ENCODE peak calls at places on chromosomes 4 and X, in four cellular contexts. One of them, this sample, is unnamed. For H3K36me3 and H3K9me3, the result is how much of the 10 kb centered on the place peaks cover.

GRCh38 chrX:16999275-16999674 is 52.8 kb downstream of the REPS2 start:
- DNase-seq in H1: no peak
- DNase-seq in HepG2: no peak
- DNase-seq in GM12878: no peak
- DNase-seq in this sample: no peak

GRCh38 chrX:131778269-131779218 is 234.7 kb downstream of the OR13H1 start:
- DNase-seq in GM12878: peak
- DNase-seq in HepG2: no peak
- DNase-seq in H1: no peak
- DNase-seq in this sample: no peak

GRCh38 chr4:40350627-40351227 is 15.6 kb downstream of the CHRNA9 start:
- DNase-seq in GM12878: no peak
- DNase-seq in HepG2: no peak
- DNase-seq in H1: no peak
- DNase-seq in this sample: no peak

GRCh38 chrX:96052078-96052477 is 632.6 kb upstream of the DIAPH2 start:
- DNase-seq in GM12878: no peak
- DNase-seq in H1: no peak
- DNase-seq in HepG2: no peak
- DNase-seq in this sample: no peak

GRCh38 chr4:155703486-155704227 is 37.0 kb downstream of the GUCY1A1 start:
- DNase-seq in GM12878: peak
- DNase-seq in H1: no peak
- DNase-seq in HepG2: no peak
- DNase-seq in this sample: no peak

GRCh38 chrX:121755541-121755940 is 708.1 kb downstream of the GLUD2 start:
- DNase-seq in H1: no peak
- DNase-seq in GM12878: no peak
- DNase-seq in HepG2: no peak
- DNase-seq in this sample: no peak

GRCh38 chr4:29553842-29554241 is 1166.3 kb upstream of the PCDH7 start:
- DNase-seq in GM12878: no peak
- DNase-seq in H1: no peak
- DNase-seq in HepG2: no peak
- DNase-seq in this sample: no peak

GRCh38 chr4:180091710-180092109 is 2151.5 kb upstream of the TENM3 start:
- DNase-seq in HepG2: no peak
- DNase-seq in H1: no peak
- DNase-seq in GM12878: no peak
- DNase-seq in this sample: no peak

GRCh38 chr4:76083386-76083785 is 8.9 kb downstream of the ART3 start:
- DNase-seq in GM12878: no peak
- DNase-seq in HepG2: no peak
- DNase-seq in H1: no peak
- DNase-seq in this sample: no peak

GRCh38 chrX:15194136-15194535 is 75.7 kb downstream of the ASB9 start:
- DNase-seq in HepG2: no peak
- DNase-seq in H1: no peak
- DNase-seq in GM12878: no peak
- DNase-seq in this sample: no peak

GRCh38 chr4:93334003-93334402 is 494.6 kb upstream of the ATOH1 start:
- DNase-seq in HepG2: no peak
- DNase-seq in H1: no peak
- DNase-seq in GM12878: peak
- DNase-seq in this sample: no peak

GRCh38 chr4:167084326-167084725 is 150.0 kb downstream of the SPOCK3 start:
- DNase-seq in GM12878: no peak
- DNase-seq in H1: no peak
- DNase-seq in HepG2: no peak
- DNase-seq in this sample: no peak

GRCh38 chr4:76926841-76927240 is 22.7 kb upstream of the SEPTIN11 start:
- DNase-seq in HepG2: no peak
- DNase-seq in H1: no peak
- DNase-seq in GM12878: no peak
- DNase-seq in this sample: no peak

GRCh38 chr4:79024371-79024770 is 85.1 kb upstream of the PAQR3 start:
- DNase-seq in HepG2: no peak
- DNase-seq in H1: no peak
- DNase-seq in GM12878: no peak
- DNase-seq in this sample: no peak

GRCh38 chrX:40402771-40403533 is 177.8 kb upstream of the ATP6AP2 start:
- DNase-seq in GM12878: no peak
- DNase-seq in H1: no peak
- DNase-seq in HepG2: no peak
- DNase-seq in this sample: no peak

GRCh38 chr4:2060578-2061207 is 1.6 kb downstream of the NAT8L start:
- DNase-seq in GM12878: no peak
- DNase-seq in HepG2: no peak
- DNase-seq in H1: peak
- DNase-seq in this sample: no peak

GRCh38 chrX:8027876-8028275 is 100.7 kb upstream of the PNPLA4 start:
- DNase-seq in HepG2: no peak
- DNase-seq in GM12878: no peak
- DNase-seq in H1: no peak
- DNase-seq in this sample: peak

GRCh38 chr4:42488554-42488953 is 91.3 kb downstream of the SHISA3 start:
- DNase-seq in H1: no peak
- DNase-seq in HepG2: no peak
- DNase-seq in GM12878: no peak
- DNase-seq in this sample: no peak

GRCh38 chr4:171983935-171984805 is 171.0 kb downstream of the GALNTL6 start:
- DNase-seq in HepG2: no peak
- DNase-seq in H1: no peak
- DNase-seq in GM12878: no peak
- DNase-seq in this sample: peak

GRCh38 chrX:10636337-10636736 is 16.0 kb upstream of the MID1 start:
- DNase-seq in GM12878: no peak
- DNase-seq in H1: no peak
- DNase-seq in HepG2: no peak
- DNase-seq in this sample: peak

GRCh38 chrX:21758488-21758887 is 572 bp upstream of the SMPX start:
- DNase-seq in GM12878: no peak
- DNase-seq in H1: no peak
- DNase-seq in HepG2: no peak
- DNase-seq in this sample: no peak

GRCh38 chrX:53312946-53313745 is 31.8 kb upstream of the IQSEC2 start:
- DNase-seq in HepG2: peak
- DNase-seq in H1: no peak
- DNase-seq in GM12878: peak
- DNase-seq in this sample: no peak

GRCh38 chr4:8349664-8350225 is 80.2 kb downstream of the HTRA3 start:
- DNase-seq in HepG2: no peak
- DNase-seq in H1: no peak
- DNase-seq in GM12878: no peak
- DNase-seq in this sample: no peak

GRCh38 chrX:10233173-10233572 is 76.4 kb downstream of the CLCN4 start:
- DNase-seq in GM12878: no peak
- DNase-seq in HepG2: no peak
- DNase-seq in H1: no peak
- DNase-seq in this sample: no peak

GRCh38 chr4:146032234-146032860 is 93.7 kb upstream of the ZNF827 start:
- DNase-seq in GM12878: peak
- DNase-seq in H1: no peak
- DNase-seq in HepG2: no peak
- DNase-seq in this sample: no peak

GRCh38 chrX:72366178-72366577 is 60.5 kb upstream of the CITED1 start:
- DNase-seq in H1: no peak
- DNase-seq in HepG2: no peak
- DNase-seq in GM12878: no peak
- DNase-seq in this sample: no peak

GRCh38 chr4:92447265-92447905 is 143.6 kb downstream of the GRID2 start:
- DNase-seq in GM12878: no peak
- DNase-seq in H1: no peak
- DNase-seq in HepG2: no peak
- DNase-seq in this sample: no peak

GRCh38 chr4:92333056-92333455 is 29.3 kb downstream of the GRID2 start:
- DNase-seq in HepG2: no peak
- DNase-seq in H1: no peak
- DNase-seq in GM12878: no peak
- DNase-seq in this sample: no peak

GRCh38 chr4:183989471-183989870 is 84.4 kb downstream of the STOX2 start:
- DNase-seq in HepG2: no peak
- DNase-seq in H1: no peak
- DNase-seq in GM12878: no peak
- DNase-seq in this sample: no peak

GRCh38 chr4:18069806-18070205 is 48.3 kb upstream of the LCORL start:
- DNase-seq in GM12878: no peak
- DNase-seq in HepG2: no peak
- DNase-seq in H1: no peak
- DNase-seq in this sample: no peak

GRCh38 chr4:186727149-186727976 is 3.7 kb upstream of the FAT1 start:
- DNase-seq in GM12878: no peak
- DNase-seq in H1: no peak
- DNase-seq in HepG2: no peak
- DNase-seq in this sample: no peak

GRCh38 chrX:119636419-119636818 is 30.2 kb upstream of the NKRF start:
- DNase-seq in GM12878: peak
- DNase-seq in H1: no peak
- DNase-seq in HepG2: no peak
- DNase-seq in this sample: no peak
- H3K36me3 ChIP-seq in GM12878: under half
- H3K36me3 ChIP-seq in H1: under half
- H3K36me3 ChIP-seq in HepG2: under half
- H3K36me3 ChIP-seq in this sample: under half

GRCh38 chrX:144715356-144715755 is 531.9 kb upstream of the SPANXN1 start:
- DNase-seq in GM12878: no peak
- DNase-seq in H1: no peak
- DNase-seq in HepG2: no peak
- DNase-seq in this sample: no peak
- H3K9me3 ChIP-seq in GM12878: under half
- H3K9me3 ChIP-seq in H1: under half
- H3K9me3 ChIP-seq in HepG2: under half
- H3K9me3 ChIP-seq in this sample: under half

DNA sequence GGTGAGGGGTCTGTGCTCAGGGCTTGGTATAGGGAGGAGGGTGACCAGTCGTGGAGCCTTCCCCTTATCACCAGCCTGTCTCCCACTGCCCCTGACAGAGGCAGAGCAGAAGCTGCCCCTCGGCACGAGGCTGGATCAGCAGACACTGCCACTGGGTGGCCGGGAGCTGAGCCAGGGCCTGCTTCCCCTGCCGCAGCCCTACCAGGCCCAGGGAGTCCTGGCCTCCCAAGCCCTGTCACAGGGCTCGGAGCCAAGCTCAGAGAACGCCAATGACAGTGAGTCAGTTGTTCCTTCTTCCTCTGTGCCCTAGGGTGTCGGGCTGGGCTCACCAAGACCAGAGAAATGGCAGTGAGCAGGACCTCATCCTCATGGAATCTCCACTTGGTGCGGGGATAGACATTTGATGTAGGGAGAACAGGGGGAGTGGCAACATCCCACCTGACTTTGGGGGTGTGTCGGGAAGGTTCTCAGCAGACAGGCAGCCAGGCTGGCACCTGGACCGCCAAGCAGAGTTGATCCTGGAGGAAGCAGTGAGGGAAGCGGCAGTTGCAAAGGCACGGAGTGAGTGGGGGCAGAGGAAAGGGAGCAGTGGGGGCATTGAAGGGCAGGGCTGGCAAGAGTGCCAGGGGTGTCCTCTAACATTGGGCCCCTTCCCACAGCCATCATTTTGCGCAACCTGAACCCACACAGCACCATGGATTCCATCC is 14.3 kb upstream of the UBA1 start:
- DNase-seq in GM12878: no peak
- DNase-seq in HepG2: no peak
- DNase-seq in H1: no peak
- DNase-seq in this sample: no peak
- TF ChIP-seq SUZ12 in GM12878: no peak
- TF ChIP-seq SUZ12 in HepG2: no peak
- TF ChIP-seq SUZ12 in H1: no peak
- TF ChIP-seq SUZ12 in this sample: no peak

GRCh38 chrX:71131510-71131909 is 13.1 kb downstream of the MED12 start:
- DNase-seq in H1: no peak
- DNase-seq in GM12878: no peak
- DNase-seq in HepG2: no peak
- DNase-seq in this sample: no peak
- H3K36me3 ChIP-seq in H1: under half
- H3K36me3 ChIP-seq in GM12878: under half
- H3K36me3 ChIP-seq in HepG2: under half
- H3K36me3 ChIP-seq in this sample: half or more

DNA sequence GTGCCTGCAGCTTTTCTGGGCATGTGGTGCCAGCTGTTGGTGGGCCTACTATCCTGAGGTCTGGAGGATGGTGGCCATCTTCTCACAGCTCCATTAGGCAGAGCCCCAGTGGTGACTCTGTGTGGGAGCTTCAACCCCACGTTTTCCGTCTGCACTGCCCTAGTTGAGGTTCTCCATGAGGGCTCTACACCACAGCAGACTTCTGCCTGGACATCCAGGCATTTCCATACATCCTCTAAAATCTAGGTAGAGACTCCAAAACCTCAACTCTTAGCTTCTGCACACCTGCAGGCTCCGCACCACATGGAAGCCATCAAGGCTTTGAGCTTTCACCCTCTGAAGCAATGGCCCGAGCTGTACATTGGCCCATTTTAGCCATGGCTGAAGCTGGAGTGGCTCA is 153.3 kb upstream of the PGRMC2 start:
- DNase-seq in H1: no peak
- DNase-seq in GM12878: no peak
- DNase-seq in HepG2: no peak
- DNase-seq in this sample: no peak
- H3K9me3 ChIP-seq in H1: under half
- H3K9me3 ChIP-seq in GM12878: under half
- H3K9me3 ChIP-seq in HepG2: under half
- H3K9me3 ChIP-seq in this sample: under half

GRCh38 chr4:85005865-85006377 is 39.4 kb upstream of the WDFY3 start:
- DNase-seq in GM12878: no peak
- DNase-seq in HepG2: no peak
- DNase-seq in H1: no peak
- DNase-seq in this sample: no peak
- TF ChIP-seq SUZ12 in GM12878: no peak
- TF ChIP-seq SUZ12 in HepG2: no peak
- TF ChIP-seq SUZ12 in H1: no peak
- TF ChIP-seq SUZ12 in this sample: no peak

This sample was measured in NT2/D1.